ENCODE peak calls at places on chromosomes 11 and 22, in four cellular contexts. Q, I, Y and Z are unnamed samples.

GRCh38 chr11:123560001-123560400 is 94.4 kb downstream of the SCN3B start:
- DNase-seq in Y (peak; percentile 68), I (peak; percentile 66), Q (no peak), Z (no peak)

GRCh38 chr11:44236261-44236660 is 73.7 kb downstream of the ALX4 start:
- DNase-seq in Y (no peak), Q (no peak), I (no peak), Z (no peak)

GRCh38 chr11:64489831-64490441 is 101.1 kb upstream of the SLC22A12 start:
- DNase-seq in Y (no peak), I (peak; percentile 51), Q (peak; percentile 80), Z (peak; percentile 76)

GRCh38 chr11:134753805-134754130 is 341.7 kb upstream of the B3GAT1 start:
- DNase-seq in Q (no peak), Y (no peak), I (no peak), Z (no peak)

GRCh38 chr22:24379536-24379935 is 47.9 kb upstream of the ADORA2A start:
- DNase-seq in I (no peak), Q (no peak), Y (no peak), Z (no peak)

GRCh38 chr11:35785287-35786167 is 123.0 kb downstream of the TRIM44 start:
- DNase-seq in Q (peak; percentile 21), I (no peak), Y (no peak), Z (no peak)

GRCh38 chr11:68976563-68976962 is 4.2 kb downstream of the MRGPRD start:
- DNase-seq in I (no peak), Y (no peak), Q (no peak), Z (no peak)

GRCh38 chr11:76523147-76523546 is 78.3 kb downstream of the EMSY start:
- DNase-seq in Y (no peak), Q (peak; percentile 45), I (no peak), Z (no peak)

GRCh38 chr22:47337161-47337621 is 574.7 kb downstream of the TBC1D22A start:
- DNase-seq in I (no peak), Q (no peak), Y (peak; percentile 42), Z (no peak)

GRCh38 chr11:17075506-17075905 is 2.0 kb downstream of the RPS13 start:
- DNase-seq in Q (no peak), I (no peak), Y (no peak), Z (no peak)

GRCh38 chr11:106691807-106692365 is 326.4 kb downstream of the GUCY1A2 start:
- DNase-seq in Q (no peak), Y (no peak), I (no peak), Z (no peak)

GRCh38 chr22:39150848-39151215 is 1.6 kb downstream of the CBX7 start:
- DNase-seq in Y (no peak), I (no peak), Q (no peak), Z (no peak)

GRCh38 chr11:85685820-85686459 is at the start of gene CCDC89:
- DNase-seq in Q (peak; percentile 53), I (peak; percentile 53), Y (peak; percentile 88), Z (no peak)
- H3K4me3 ChIP-seq in Q (no peak within 1 kb of the TSS), I (peak within 1 kb of the TSS; percentile 52), Y (peak within 1 kb of the TSS; percentile 22), Z (no peak within 1 kb of the TSS)

GRCh38 chr11:72598901-72599300 is 75.3 kb downstream of the PDE2A start:
- DNase-seq in Q (peak; percentile 76), Y (peak; percentile 71), I (peak; percentile 63), Z (no peak)
- TF ChIP-seq CTCF in Q (peak; percentile 71), Y (peak; percentile 77), I (peak; percentile 66), Z (no peak)

GRCh38 chr11:87740513-87740912 is 434.7 kb downstream of the RAB38 start:
- DNase-seq in Y (no peak), I (no peak), Q (no peak), Z (no peak)
- H3K4me3 ChIP-seq in Y (no peak overlapping the region), I (no peak overlapping the region), Q (no peak overlapping the region), Z (no peak overlapping the region)

DNA sequence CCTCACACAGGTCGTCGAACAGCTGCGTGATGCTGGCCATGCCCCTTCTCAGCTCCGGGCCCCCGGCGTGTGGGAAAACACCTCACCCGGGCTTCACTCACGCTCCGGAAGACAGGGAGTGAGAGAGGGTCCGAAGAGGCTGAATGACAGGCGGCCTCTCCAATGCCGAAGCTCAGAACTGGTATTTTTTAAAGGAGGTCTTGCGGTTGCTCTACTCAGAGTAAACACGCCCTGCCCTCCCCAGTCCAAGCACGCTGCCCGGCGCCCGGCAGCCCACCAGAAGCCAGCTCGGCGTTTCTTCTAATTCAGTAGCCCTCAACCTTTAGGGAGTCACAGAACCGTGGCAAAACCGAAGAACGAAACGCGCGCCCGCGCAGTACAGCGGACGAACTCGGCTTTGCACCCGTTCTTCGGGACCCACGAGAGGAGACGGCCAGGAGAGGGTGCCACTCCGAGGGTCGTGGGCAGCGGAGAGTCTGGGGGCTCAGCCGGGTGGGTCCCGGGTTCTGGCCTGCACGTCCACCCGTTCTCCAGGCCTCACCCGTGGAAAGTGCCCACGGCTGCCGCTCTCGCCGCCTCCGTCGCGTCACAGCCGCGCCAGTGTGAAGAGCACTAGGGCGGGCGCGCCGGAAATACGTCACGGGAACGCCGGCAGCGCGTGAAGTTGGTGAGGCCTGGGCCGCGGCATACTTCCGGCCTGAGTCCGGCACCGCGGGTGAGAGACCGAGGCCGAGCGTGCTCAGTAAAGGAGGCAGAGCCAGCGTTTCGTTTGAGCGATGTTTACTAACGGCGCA is at the start of gene TUBGCP6:
- DNase-seq in Q (peak; percentile 93), Y (peak; percentile 95), I (peak; percentile 91), Z (peak; percentile 92)
- TF ChIP-seq CTCF in Q (no peak), Y (peak; percentile 45), I (peak; percentile 30), Z (no peak)

GRCh38 chr11:71251159-71251721 is 1.1 kb downstream of the SHANK2 start:
- DNase-seq in Q (no peak), I (no peak), Y (no peak), Z (no peak)
- H3K4me3 ChIP-seq in Q (peak overlapping the region; percentile 67), I (peak overlapping the region; percentile 52), Y (no peak overlapping the region), Z (no peak overlapping the region)

GRCh38 chr11:13215157-13215556 is 62.4 kb upstream of the BMAL1 start:
- DNase-seq in Y (no peak), I (no peak), Q (no peak), Z (no peak)

GRCh38 chr11:13220148-13220547 is 57.4 kb upstream of the BMAL1 start:
- DNase-seq in Q (no peak), Y (no peak), I (no peak), Z (no peak)

GRCh38 chr11:13214276-13214865 is 63.2 kb upstream of the BMAL1 start:
- DNase-seq in Y (no peak), I (no peak), Q (no peak), Z (no peak)

GRCh38 chr11:13221722-13222121 is 55.9 kb upstream of the BMAL1 start:
- DNase-seq in Y (no peak), Q (no peak), I (no peak), Z (no peak)

GRCh38 chr11:13216019-13217006 is 61.3 kb upstream of the BMAL1 start:
- DNase-seq in Q (no peak), I (no peak), Y (no peak), Z (peak; percentile 17)
- TF ChIP-seq CTCF in Q (no peak), I (no peak), Y (no peak), Z (no peak)

GRCh38 chr22:20173720-20174119 is 22.9 kb upstream of the CCDC188 start:
- DNase-seq in I (no peak), Q (no peak), Y (no peak), Z (no peak)
- H3K4me3 ChIP-seq in I (no peak overlapping the region), Q (no peak overlapping the region), Y (no peak overlapping the region), Z (no peak overlapping the region)

GRCh38 chr11:61160487-61161189 is 588 bp downstream of the VPS37C start:
- DNase-seq in I (peak; percentile 31), Y (no peak), Q (no peak), Z (no peak)

GRCh38 chr11:61162092-61162935 is 1.1 kb upstream of the VPS37C start:
- DNase-seq in I (peak; percentile 53), Q (peak; percentile 56), Y (no peak), Z (peak; percentile 96)

GRCh38 chr11:61158691-61159381 is 2.4 kb downstream of the VPS37C start:
- DNase-seq in I (no peak), Y (no peak), Q (peak; percentile 77), Z (no peak)

GRCh38 chr11:61163714-61164609 is 2.7 kb upstream of the VPS37C start:
- DNase-seq in Y (no peak), I (no peak), Q (no peak), Z (peak; percentile 72)

GRCh38 chr11:61161190-61162091 is at the start of gene VPS37C:
- DNase-seq in I (peak; percentile 80), Q (peak; percentile 96), Y (peak; percentile 89), Z (peak; percentile 93)
- TF ChIP-seq CTCF in I (peak; percentile 31), Q (peak; percentile 20), Y (peak; percentile 42), Z (no peak)

DNA sequence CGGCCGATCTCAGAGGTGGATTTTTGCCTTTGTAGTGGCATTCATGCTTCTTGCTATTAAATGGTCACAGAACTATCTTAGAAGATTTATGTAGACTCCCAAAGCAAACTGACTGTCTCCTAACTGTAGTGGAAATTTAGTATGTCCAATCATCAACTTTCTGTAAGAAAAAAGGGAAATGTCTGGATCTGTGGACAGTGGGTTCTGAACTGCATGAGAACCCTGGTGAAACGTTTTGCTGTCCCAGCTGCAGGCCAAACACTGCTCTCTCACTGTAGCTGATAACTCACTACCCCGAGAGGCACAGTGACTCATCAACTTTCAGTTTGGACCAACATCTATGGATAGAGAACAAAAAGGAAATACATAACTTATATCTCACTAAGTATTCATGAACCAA is 387.1 kb downstream of the SOX6 start:
- DNase-seq in Y (peak; percentile 86), Q (peak; percentile 20), I (peak; percentile 37), Z (peak; percentile 12)
- H3K4me3 ChIP-seq in Y (no peak overlapping the region), Q (no peak overlapping the region), I (peak overlapping the region; percentile 49), Z (no peak overlapping the region)